ENCODE peak calls at places on chromosomes 12 and 14, in six cellular contexts. U, I, G, E, V and A are unnamed samples.

GRCh38 chr12:67802723-67803122 is 154.2 kb downstream of the DYRK2 start:
- DNase-seq in U (no peak), I (no peak), G (no peak), E (no peak), V (no peak), A (no peak)

GRCh38 chr12:132582058-132582420 is 28.3 kb downstream of the LRCOL1 start:
- DNase-seq in U (peak; percentile 44), I (no peak), G (no peak), E (no peak), V (no peak), A (no peak)

GRCh38 chr12:46933947-46934346 is 108.2 kb upstream of the SLC38A4 start:
- DNase-seq in U (peak; percentile 8), I (peak; percentile 43), G (no peak), E (no peak), V (peak; percentile 77), A (peak; percentile 77)

GRCh38 chr14:55303646-55304277 is 32.5 kb downstream of the FBXO34 start:
- DNase-seq in U (no peak), I (no peak), G (no peak), E (no peak), V (peak; percentile 4), A (peak; percentile 27)

GRCh38 chr12:66197413-66198055 is 8.5 kb downstream of the IRAK3 start:
- DNase-seq in U (no peak), I (no peak), G (no peak), E (no peak), V (peak; percentile 21), A (no peak)

GRCh38 chr12:53345486-53346195 is 9.5 kb upstream of the SP7 start:
- DNase-seq in U (peak; percentile 52), I (no peak), G (peak; percentile 82), E (no peak), V (no peak), A (peak; percentile 83)

GRCh38 chr12:21118760-21119159 is 12.2 kb upstream of the SLCO1B1 start:
- DNase-seq in U (no peak), I (no peak), G (no peak), E (no peak), V (no peak), A (no peak)

GRCh38 chr12:83052890-83053541 is 366.3 kb downstream of the TMTC2 start:
- DNase-seq in U (no peak), I (no peak), G (no peak), E (no peak), V (no peak), A (no peak)

GRCh38 chr12:113090740-113091139 is 34.2 kb downstream of the DTX1 start:
- DNase-seq in U (no peak), I (no peak), G (no peak), E (no peak), V (no peak), A (no peak)

GRCh38 chr12:102535306-102535705 is 54.9 kb upstream of the IGF1 start:
- DNase-seq in U (no peak), I (no peak), G (no peak), E (no peak), V (no peak), A (no peak)

GRCh38 chr14:76948213-76948947 is 80.1 kb downstream of the IRF2BPL start:
- DNase-seq in U (no peak), I (no peak), G (no peak), E (no peak), V (no peak), A (no peak)

GRCh38 chr12:6368906-6369525 is 6.3 kb downstream of the SCNN1A start:
- DNase-seq in U (no peak), I (no peak), G (no peak), E (no peak), V (no peak), A (no peak)

GRCh38 chr14:54772451-54772881 is 130.2 kb downstream of the GCH1 start:
- DNase-seq in U (no peak), I (peak; percentile 13), G (no peak), E (no peak), V (peak; percentile 59), A (peak; percentile 71)

GRCh38 chr12:55720894-55721444 is 776 bp downstream of the RDH5 start:
- DNase-seq in U (peak; percentile 38), I (peak; percentile 65), G (peak; percentile 78), E (no peak), V (peak; percentile 91), A (peak; percentile 97)

GRCh38 chr14:101008196-101008595 is 104.7 kb upstream of the RTL1 start:
- DNase-seq in U (no peak), I (no peak), G (peak; percentile 51), E (no peak), V (no peak), A (no peak)

GRCh38 chr12:95756362-95756761 is 34.2 kb downstream of the NTN4 start:
- DNase-seq in U (no peak), I (no peak), G (no peak), E (no peak), V (no peak), A (no peak)

GRCh38 chr14:20327005-20327869 is 5.8 kb downstream of the CCNB1IP1 start:
- DNase-seq in U (peak; percentile 21), I (peak; percentile 47), G (no peak), E (peak; percentile 35), V (peak; percentile 72), A (peak; percentile 68)

GRCh38 chr12:111064982-111065381 is 144.6 kb upstream of the MYL2 start:
- DNase-seq in U (no peak), I (no peak), G (no peak), E (no peak), V (no peak), A (no peak)

GRCh38 chr12:91877022-91877421 is 268.6 kb downstream of the BTG1 start:
- DNase-seq in U (no peak), I (no peak), G (peak; percentile 58), E (peak; percentile 20), V (peak; percentile 40), A (peak; percentile 67)

GRCh38 chr12:14473707-14474287 is 93.9 kb downstream of the PLBD1 start:
- DNase-seq in U (no peak), I (peak; percentile 5), G (no peak), E (no peak), V (peak; percentile 18), A (peak; percentile 20)

GRCh38 chr12:88552672-88553079 is 27.6 kb downstream of the KITLG start:
- DNase-seq in U (no peak), I (no peak), G (no peak), E (no peak), V (peak; percentile 55), A (peak; percentile 93)

GRCh38 chr12:4268549-4269181 is 4.9 kb upstream of the CCND2 start:
- DNase-seq in U (peak; percentile 13), I (no peak), G (no peak), E (no peak), V (no peak), A (no peak)

GRCh38 chr12:131229426-131230339 is 276.0 kb downstream of the ADGRD1 start:
- DNase-seq in U (peak; percentile 79), I (no peak), G (no peak), E (no peak), V (no peak), A (no peak)

GRCh38 chr14:34539407-34540180 is at the start of gene EAPP:
- DNase-seq in U (peak; percentile 93), I (peak; percentile 96), G (peak; percentile 98), E (peak; percentile 80), V (peak; percentile 97), A (peak; percentile 97)

GRCh38 chr14:64388533-64389243 is 535 bp downstream of the MTHFD1 start:
- DNase-seq in U (peak; percentile 28), I (peak; percentile 36), G (peak; percentile 62), E (no peak), V (peak; percentile 30), A (peak; percentile 40)

GRCh38 chr12:86261142-86261541 is 5.0 kb upstream of the MGAT4C start:
- DNase-seq in U (no peak), I (peak; percentile 7), G (no peak), E (no peak), V (peak; percentile 41), A (no peak)

GRCh38 chr14:32339188-32339587 is 10.1 kb downstream of the AKAP6 start:
- DNase-seq in U (no peak), I (no peak), G (no peak), E (no peak), V (no peak), A (no peak)

GRCh38 chr12:45017916-45018315 is 33.0 kb downstream of the DBX2 start:
- DNase-seq in U (no peak), I (no peak), G (no peak), E (no peak), V (no peak), A (no peak)

GRCh38 chr14:106619618-106620017 is 1093.2 kb downstream of the TMEM121 start:
- DNase-seq in U (no peak), I (no peak), G (no peak), E (no peak), V (no peak), A (no peak)
- TF ChIP-seq CTCF in U (no peak), I (no peak), G (no peak), E (no peak), V (no peak), A (no peak)

GRCh38 chr12:64390275-64390851 is at the start of gene C12orf56:
- DNase-seq in U (peak; percentile 41), I (peak; percentile 34), G (no peak), E (no peak), V (no peak), A (peak; percentile 30)

GRCh38 chr12:64389154-64389553 is 1.4 kb downstream of the C12orf56 start:
- DNase-seq in U (no peak), I (no peak), G (no peak), E (no peak), V (no peak), A (no peak)

GRCh38 chr12:64395739-64396138 is 5.2 kb upstream of the C12orf56 start:
- DNase-seq in U (no peak), I (no peak), G (no peak), E (no peak), V (peak; percentile 13), A (no peak)

GRCh38 chr12:64387201-64387816 is 3.2 kb downstream of the C12orf56 start:
- DNase-seq in U (no peak), I (no peak), G (no peak), E (no peak), V (no peak), A (no peak)

GRCh38 chr12:64392221-64392620 is 1.7 kb upstream of the C12orf56 start:
- DNase-seq in U (peak; percentile 37), I (peak; percentile 25), G (no peak), E (no peak), V (peak; percentile 56), A (peak; percentile 58)
- TF ChIP-seq CTCF in U (peak; percentile 39), I (no peak), G (peak; percentile 26), E (no peak), V (peak; percentile 52), A (peak; percentile 45)

GRCh38 chr14:39232554-39233415 is 930 bp upstream of the MIA2 start:
- DNase-seq in U (peak; percentile 5), I (no peak), G (no peak), E (no peak), V (peak; percentile 78), A (peak; percentile 81)
- TF ChIP-seq CTCF in U (no peak), I (no peak), G (no peak), E (no peak), V (no peak), A (no peak)

DNA sequence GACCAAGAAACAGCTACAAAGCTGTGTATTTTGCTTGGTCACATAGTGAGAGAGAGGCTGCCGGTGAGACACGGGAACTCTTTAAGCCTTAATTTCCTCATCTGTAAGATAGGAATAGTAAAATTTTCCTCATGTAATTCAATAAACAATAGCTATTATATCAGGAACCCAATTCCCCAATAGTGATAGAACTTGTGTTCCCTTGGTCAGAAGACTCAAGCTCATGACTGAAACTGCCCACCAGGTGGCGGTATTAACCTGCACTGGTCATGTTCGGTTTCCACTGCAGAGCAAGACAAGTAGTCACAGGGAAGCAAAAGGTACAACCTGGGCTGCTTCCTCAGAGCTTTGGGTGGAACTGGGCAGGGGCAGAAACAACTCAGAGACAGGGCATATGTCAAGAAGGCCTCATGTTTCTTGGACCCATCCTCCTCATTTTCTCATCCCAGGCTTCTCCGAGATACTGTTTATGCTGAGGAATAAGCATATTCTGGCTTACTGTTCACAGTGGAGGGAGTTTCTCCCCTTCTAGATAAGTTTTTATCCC is 4.2 kb upstream of the AJUBA start:
- DNase-seq in U (peak; percentile 88), I (peak; percentile 75), G (peak; percentile 88), E (no peak), V (peak; percentile 86), A (peak; percentile 83)
- TF ChIP-seq CTCF in U (peak; percentile 89), I (peak; percentile 93), G (peak; percentile 92), E (peak; percentile 94), V (peak; percentile 94), A (peak; percentile 96)